ENCODE peak calls at places on chromosomes 6 and 20, in four cellular contexts. G is cardiac muscle cell, K is HFF-Myc, L is epithelial cell of proximal tubule. R is an unnamed sample.

GRCh38 chr6:7152467-7152866 is 44.7 kb downstream of the RREB1 start:
- DNase-seq in G (no peak), K (no peak), L (no peak), R (no peak)

GRCh38 chr20:61608275-61609085 is 356.4 kb downstream of the CDH4 start:
- DNase-seq in G (peak; percentile 2), K (no peak), L (no peak), R (no peak)

GRCh38 chr6:4008324-4009047 is 70.5 kb downstream of the FAM217A start:
- DNase-seq in G (peak; percentile 90), K (no peak), L (peak; percentile 45), R (peak; percentile 43)

GRCh38 chr6:110491644-110492317 is 15.4 kb upstream of the SLC22A16 start:
- DNase-seq in G (peak; percentile 68), K (peak; percentile 19), L (no peak), R (no peak)

GRCh38 chr20:4161447-4162251 is 146.3 kb upstream of the RNF24 start:
- DNase-seq in G (peak; percentile 32), K (no peak), L (no peak), R (no peak)

GRCh38 chr20:24990810-24991252 is 1.7 kb downstream of the APMAP start:
- DNase-seq in G (no peak), K (no peak), L (no peak), R (no peak)

GRCh38 chr6:129677634-129678325 is 32.2 kb downstream of the ARHGAP18 start:
- DNase-seq in G (no peak), K (no peak), L (no peak), R (no peak)

GRCh38 chr6:116439572-116439971 is 21.6 kb upstream of the CALHM6 start:
- DNase-seq in G (no peak), K (no peak), L (no peak), R (no peak)

GRCh38 chr20:44733341-44734069 is 12.2 kb upstream of the KCNK15 start:
- DNase-seq in G (peak; percentile 83), K (no peak), L (no peak), R (no peak)

GRCh38 chr6:158043008-158043407 is 61.3 kb downstream of the SYNJ2 start:
- DNase-seq in G (no peak), K (no peak), L (no peak), R (no peak)

GRCh38 chr6:72740135-72740534 is 118.3 kb downstream of the KCNQ5 start:
- DNase-seq in G (no peak), K (no peak), L (no peak), R (no peak)

GRCh38 chr6:161985911-161986310 is 712.0 kb upstream of the AGPAT4 start:
- DNase-seq in G (no peak), K (no peak), L (peak; percentile 29), R (no peak)

GRCh38 chr6:16168858-16169257 is 40.0 kb downstream of the MYLIP start:
- DNase-seq in G (peak; percentile 66), K (no peak), L (no peak), R (no peak)

GRCh38 chr6:154154389-154154967 is 115.4 kb downstream of the OPRM1 start:
- DNase-seq in G (peak; percentile 85), K (peak; percentile 58), L (no peak), R (no peak)

GRCh38 chr6:14992382-14992781 is 253.5 kb upstream of the JARID2 start:
- DNase-seq in G (no peak), K (no peak), L (no peak), R (no peak)

GRCh38 chr20:51888186-51888790 is 86.0 kb upstream of the SALL4 start:
- DNase-seq in G (no peak), K (no peak), L (no peak), R (no peak)

GRCh38 chr6:161133973-161134372 is 139.9 kb downstream of the AGPAT4 start:
- DNase-seq in G (peak; percentile 16), K (no peak), L (no peak), R (no peak)

GRCh38 chr20:12057778-12058177 is 140.1 kb downstream of the BTBD3 start:
- DNase-seq in G (no peak), K (no peak), L (no peak), R (no peak)

GRCh38 chr6:44096615-44097014 is 30.6 kb downstream of the MRPL14 start:
- DNase-seq in G (peak; percentile 84), K (no peak), L (no peak), R (no peak)

GRCh38 chr6:978937-979685 is 286.2 kb upstream of the EXOC2 start:
- DNase-seq in G (no peak), K (no peak), L (no peak), R (no peak)

GRCh38 chr20:33202451-33202850 is 14.7 kb upstream of the BPIFA3 start:
- DNase-seq in G (no peak), K (no peak), L (no peak), R (no peak)

GRCh38 chr20:39829713-39830112 is 859.3 kb downstream of the MAFB start:
- DNase-seq in G (no peak), K (no peak), L (no peak), R (no peak)

GRCh38 chr6:157265630-157266029 is 57.7 kb downstream of the TMEM242 start:
- DNase-seq in G (no peak), K (no peak), L (no peak), R (no peak)

GRCh38 chr6:129590408-129591022 is 119.5 kb downstream of the ARHGAP18 start:
- DNase-seq in G (peak; percentile 33), K (peak; percentile 77), L (no peak), R (no peak)

GRCh38 chr6:121112358-121112757 is 221.9 kb downstream of the TBC1D32 start:
- DNase-seq in G (no peak), K (no peak), L (no peak), R (no peak)

GRCh38 chr20:31838646-31839292 is 6.6 kb downstream of the FOXS1 start:
- DNase-seq in G (peak; percentile 86), K (no peak), L (no peak), R (no peak)

GRCh38 chr6:105803439-105803838 is 282.7 kb upstream of the PRDM1 start:
- DNase-seq in G (no peak), K (no peak), L (no peak), R (no peak)

GRCh38 chr20:822651-823325 is 10.7 kb upstream of the FAM110A start:
- DNase-seq in G (no peak), K (no peak), L (no peak), R (no peak)

GRCh38 chr6:38514399-38514798 is 125.3 kb downstream of the BTBD9 start:
- DNase-seq in G (no peak), K (no peak), L (no peak), R (no peak)

GRCh38 chr20:16476032-16476431 is 97.2 kb downstream of the KIF16B start:
- DNase-seq in G (peak; percentile 72), K (no peak), L (no peak), R (no peak)

GRCh38 chr6:5534643-5535042 is 273.3 kb downstream of the FARS2 start:
- DNase-seq in G (no peak), K (no peak), L (no peak), R (no peak)

GRCh38 chr6:138540468-138540867 is 41.2 kb upstream of the NHSL1 start:
- DNase-seq in G (peak; percentile 91), K (no peak), L (no peak), R (no peak)

GRCh38 chr6:69792292-69792691 is 4.5 kb downstream of the LMBRD1 start:
- DNase-seq in G (no peak), K (no peak), L (no peak), R (no peak)

GRCh38 chr6:31663087-31663960 is 1.5 kb downstream of the GPANK1 start:
- DNase-seq in G (peak; percentile 20), K (no peak), L (no peak), R (no peak)

DNA sequence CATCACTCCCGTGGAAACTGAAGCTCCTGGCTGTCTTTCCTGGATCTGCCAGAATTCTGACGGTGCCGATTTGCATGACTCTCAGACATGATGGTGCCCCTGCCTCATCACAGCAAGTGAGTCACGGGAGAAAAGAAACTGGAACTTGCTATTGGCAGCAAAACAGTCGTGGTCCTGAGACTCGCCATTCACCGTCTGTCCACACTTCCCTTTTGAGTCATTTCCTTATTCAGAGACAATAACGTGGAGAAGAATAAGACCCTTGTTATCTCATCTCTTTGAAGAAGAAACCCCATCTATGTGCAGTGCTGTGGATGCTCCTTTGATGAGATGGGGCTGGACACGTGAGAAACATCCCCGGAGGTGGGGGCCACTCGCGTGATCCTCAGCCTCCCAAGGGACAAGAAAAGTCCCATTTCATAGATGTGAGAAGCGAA is 4.2 kb downstream of the GPR31 start:
- DNase-seq in G (peak; percentile 48), K (no peak), L (no peak), R (no peak)
- H3K4me3 ChIP-seq in G (no peak overlapping the region), K (no peak overlapping the region), L (no peak overlapping the region), R (no peak overlapping the region)

DNA sequence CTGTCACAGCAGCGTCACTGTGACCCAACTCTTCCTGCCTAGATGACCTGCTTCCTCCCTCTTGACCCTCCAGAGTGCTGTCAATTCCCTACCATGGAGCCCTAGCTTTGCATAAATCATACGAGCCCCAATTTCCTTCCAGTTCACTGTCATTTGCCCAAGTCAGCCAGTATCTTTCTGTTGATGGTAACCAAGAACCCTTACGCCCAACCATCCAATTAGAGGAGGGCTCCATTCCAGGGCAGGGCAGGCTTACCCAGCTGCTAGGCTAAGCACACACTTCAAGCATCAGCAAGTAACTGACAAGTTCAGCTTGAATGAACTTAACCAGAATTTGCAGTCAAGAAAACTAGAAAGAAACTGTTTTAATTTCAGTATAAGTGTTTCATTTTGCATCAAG is 25.7 kb downstream of the WFDC3 start:
- DNase-seq in G (no peak), K (no peak), L (no peak), R (no peak)
- H3K4me3 ChIP-seq in G (no peak overlapping the region), K (no peak overlapping the region), L (no peak overlapping the region), R (no peak overlapping the region)

GRCh38 chr6:135866445-135867143 is 15.1 kb downstream of the PDE7B start:
- DNase-seq in G (no peak), K (no peak), L (no peak), R (no peak)
- H3K4me3 ChIP-seq in G (no peak overlapping the region), K (no peak overlapping the region), L (peak overlapping the region; percentile 29), R (no peak overlapping the region)

DNA sequence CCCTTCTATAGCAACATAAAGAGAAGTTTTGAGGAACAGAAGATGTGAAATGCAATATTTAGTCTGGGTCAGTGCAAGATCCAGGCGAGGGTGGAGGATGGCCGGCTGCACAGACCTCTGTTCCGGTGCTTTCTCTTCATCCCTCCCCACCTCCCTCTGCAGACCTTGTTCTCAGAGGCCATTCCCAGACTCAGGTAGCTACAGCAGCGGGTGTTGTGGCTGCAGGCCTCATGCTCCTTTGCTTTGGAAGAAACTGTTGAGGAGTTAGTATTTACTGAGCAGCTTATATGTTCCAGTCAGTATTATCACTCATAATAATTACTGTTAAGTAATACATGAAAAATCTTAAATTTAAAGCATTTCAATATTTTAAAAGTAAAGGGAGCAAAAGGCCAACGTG is 1.7 kb downstream of the BTN3A3 start:
- DNase-seq in G (no peak), K (no peak), L (no peak), R (no peak)
- H3K4me3 ChIP-seq in G (no peak overlapping the region), K (peak overlapping the region; percentile 7), L (no peak overlapping the region), R (no peak overlapping the region)